ENCODE peak calls at places on chromosomes 7 and 10, in seven cellular contexts. W, U, S, N, P, L and B are unnamed samples.

GRCh38 chr10:21715531-21716195 is 181.6 kb downstream of the MLLT10 start:
- DNase-seq in W (no peak), U (no peak), S (no peak), N (no peak), P (no peak), L (no peak), B (no peak)

GRCh38 chr10:69572159-69573055 is 815 bp downstream of the NEUROG3 start:
- DNase-seq in W (no peak), U (no peak), S (peak), N (no peak), P (no peak), L (no peak), B (no peak)

GRCh38 chr7:146902728-146903127 is 786.1 kb downstream of the CNTNAP2 start:
- DNase-seq in W (no peak), U (no peak), S (no peak), N (no peak), P (no peak), L (no peak), B (peak)

GRCh38 chr10:132538031-132538789 is 623 bp downstream of the INPP5A start:
- DNase-seq in W (no peak), U (no peak), S (no peak), N (no peak), P (peak), L (peak), B (no peak)

GRCh38 chr7:30371321-30371720 is 86.9 kb downstream of the ZNRF2 start:
- DNase-seq in W (no peak), U (no peak), S (no peak), N (no peak), P (no peak), L (no peak), B (peak)

GRCh38 chr7:134892963-134893362 is 93.3 kb upstream of the AGBL3 start:
- DNase-seq in W (no peak), U (no peak), S (no peak), N (no peak), P (no peak), L (no peak), B (peak)

GRCh38 chr10:22643116-22643515 is 71.3 kb downstream of the PIP4K2A start:
- DNase-seq in W (no peak), U (no peak), S (no peak), N (no peak), P (no peak), L (no peak), B (no peak)

GRCh38 chr7:15647309-15647708 is 39.2 kb downstream of the MEOX2 start:
- DNase-seq in W (no peak), U (no peak), S (no peak), N (no peak), P (no peak), L (no peak), B (peak)

GRCh38 chr7:152640829-152641228 is 35.1 kb downstream of the XRCC2 start:
- DNase-seq in W (no peak), U (no peak), S (no peak), N (no peak), P (no peak), L (no peak), B (no peak)

GRCh38 chr10:72037266-72037665 is 51.1 kb downstream of the SPOCK2 start:
- DNase-seq in W (no peak), U (no peak), S (peak), N (no peak), P (no peak), L (no peak), B (no peak)

GRCh38 chr10:72316748-72317435 is 37.8 kb downstream of the DNAJB12 start:
- DNase-seq in W (no peak), U (peak), S (no peak), N (no peak), P (peak), L (peak), B (peak)

GRCh38 chr7:87345166-87345927 is at the start of gene CROT:
- DNase-seq in W (peak), U (peak), S (peak), N (peak), P (peak), L (peak), B (peak)

GRCh38 chr10:106609867-106610266 is 554.6 kb downstream of the SORCS1 start:
- DNase-seq in W (no peak), U (no peak), S (peak), N (no peak), P (no peak), L (no peak), B (no peak)

GRCh38 chr10:44993226-44993921 is 7.3 kb upstream of the ZNF22 start:
- DNase-seq in W (no peak), U (no peak), S (no peak), N (no peak), P (no peak), L (no peak), B (no peak)

GRCh38 chr10:70198696-70199466 is 28.6 kb upstream of the SAR1A start:
- DNase-seq in W (no peak), U (no peak), S (peak), N (no peak), P (no peak), L (no peak), B (no peak)

GRCh38 chr7:55549457-55549856 is 22.8 kb downstream of the VOPP1 start:
- DNase-seq in W (no peak), U (no peak), S (no peak), N (no peak), P (no peak), L (peak), B (no peak)

GRCh38 chr7:111380945-111381344 is 181.3 kb downstream of the IMMP2L start:
- DNase-seq in W (no peak), U (no peak), S (no peak), N (no peak), P (no peak), L (no peak), B (no peak)

GRCh38 chr10:24097771-24098207 is 111.1 kb upstream of the KIAA1217 start:
- DNase-seq in W (no peak), U (no peak), S (no peak), N (no peak), P (no peak), L (no peak), B (peak)

GRCh38 chr7:130219871-130220270 is 12.2 kb downstream of the SSMEM1 start:
- DNase-seq in W (no peak), U (no peak), S (no peak), N (no peak), P (no peak), L (no peak), B (no peak)

GRCh38 chr10:34015700-34016099 is 681.2 kb upstream of the NRP1 start:
- DNase-seq in W (no peak), U (no peak), S (no peak), N (no peak), P (no peak), L (no peak), B (no peak)

GRCh38 chr10:2936816-2937215 is 130.5 kb upstream of the PFKP start:
- DNase-seq in W (no peak), U (no peak), S (no peak), N (no peak), P (no peak), L (no peak), B (no peak)

GRCh38 chr7:22137026-22137425 is 191.3 kb upstream of the CDCA7L start:
- DNase-seq in W (no peak), U (no peak), S (no peak), N (peak), P (no peak), L (no peak), B (no peak)

GRCh38 chr7:84484502-84485079 is 290.0 kb upstream of the SEMA3A start:
- DNase-seq in W (no peak), U (no peak), S (no peak), N (no peak), P (no peak), L (no peak), B (no peak)

GRCh38 chr10:21473541-21473940 is 51.9 kb downstream of the SKIDA1 start:
- DNase-seq in W (no peak), U (no peak), S (no peak), N (no peak), P (no peak), L (no peak), B (no peak)

GRCh38 chr10:117532451-117533107 is 10.0 kb upstream of the EMX2 start:
- DNase-seq in W (no peak), U (no peak), S (peak), N (no peak), P (no peak), L (no peak), B (no peak)

GRCh38 chr7:18831943-18832342 is 285.5 kb downstream of the TWIST1 start:
- DNase-seq in W (no peak), U (no peak), S (no peak), N (no peak), P (no peak), L (no peak), B (no peak)

GRCh38 chr7:70512719-70513118 is 619.2 kb upstream of the GALNT17 start:
- DNase-seq in W (no peak), U (no peak), S (no peak), N (no peak), P (no peak), L (no peak), B (peak)

GRCh38 chr10:79312601-79313187 is 34.6 kb upstream of the PPIF start:
- DNase-seq in W (no peak), U (no peak), S (no peak), N (no peak), P (no peak), L (no peak), B (no peak)

GRCh38 chr7:116592445-116592844 is 67.6 kb downstream of the CAV1 start:
- DNase-seq in W (no peak), U (no peak), S (no peak), N (no peak), P (no peak), L (peak), B (peak)

GRCh38 chr10:75431180-75432111 is at the start of gene LRMDA:
- DNase-seq in W (no peak), U (no peak), S (peak), N (no peak), P (peak), L (peak), B (no peak)
- H3K27ac ChIP-seq in W (no peak), U (no peak), S (no peak), N (no peak), P (peak), L (peak), B (peak)

GRCh38 chr7:81776972-81777371 is 7.1 kb upstream of the HGF start:
- DNase-seq in W (no peak), U (no peak), S (no peak), N (no peak), P (no peak), L (no peak), B (no peak)

GRCh38 chr7:81774496-81774895 is 4.6 kb upstream of the HGF start:
- DNase-seq in W (no peak), U (no peak), S (no peak), N (no peak), P (no peak), L (no peak), B (no peak)

GRCh38 chr7:81770823-81771222 is 976 bp upstream of the HGF start:
- DNase-seq in W (no peak), U (no peak), S (no peak), N (no peak), P (no peak), L (no peak), B (no peak)

GRCh38 chr7:81776159-81776558 is 6.3 kb upstream of the HGF start:
- DNase-seq in W (no peak), U (no peak), S (no peak), N (no peak), P (no peak), L (no peak), B (peak)

GRCh38 chr7:81775560-81775959 is 5.7 kb upstream of the HGF start:
- DNase-seq in W (no peak), U (no peak), S (no peak), N (no peak), P (no peak), L (no peak), B (no peak)
- H3K27ac ChIP-seq in W (no peak), U (no peak), S (no peak), N (no peak), P (no peak), L (no peak), B (no peak)

GRCh38 chr10:74049995-74050394 is 52.1 kb downstream of the VCL start:
- DNase-seq in W (no peak), U (no peak), S (no peak), N (no peak), P (no peak), L (no peak), B (no peak)
- H3K27ac ChIP-seq in W (no peak), U (no peak), S (no peak), N (no peak), P (no peak), L (no peak), B (no peak)

DNA sequence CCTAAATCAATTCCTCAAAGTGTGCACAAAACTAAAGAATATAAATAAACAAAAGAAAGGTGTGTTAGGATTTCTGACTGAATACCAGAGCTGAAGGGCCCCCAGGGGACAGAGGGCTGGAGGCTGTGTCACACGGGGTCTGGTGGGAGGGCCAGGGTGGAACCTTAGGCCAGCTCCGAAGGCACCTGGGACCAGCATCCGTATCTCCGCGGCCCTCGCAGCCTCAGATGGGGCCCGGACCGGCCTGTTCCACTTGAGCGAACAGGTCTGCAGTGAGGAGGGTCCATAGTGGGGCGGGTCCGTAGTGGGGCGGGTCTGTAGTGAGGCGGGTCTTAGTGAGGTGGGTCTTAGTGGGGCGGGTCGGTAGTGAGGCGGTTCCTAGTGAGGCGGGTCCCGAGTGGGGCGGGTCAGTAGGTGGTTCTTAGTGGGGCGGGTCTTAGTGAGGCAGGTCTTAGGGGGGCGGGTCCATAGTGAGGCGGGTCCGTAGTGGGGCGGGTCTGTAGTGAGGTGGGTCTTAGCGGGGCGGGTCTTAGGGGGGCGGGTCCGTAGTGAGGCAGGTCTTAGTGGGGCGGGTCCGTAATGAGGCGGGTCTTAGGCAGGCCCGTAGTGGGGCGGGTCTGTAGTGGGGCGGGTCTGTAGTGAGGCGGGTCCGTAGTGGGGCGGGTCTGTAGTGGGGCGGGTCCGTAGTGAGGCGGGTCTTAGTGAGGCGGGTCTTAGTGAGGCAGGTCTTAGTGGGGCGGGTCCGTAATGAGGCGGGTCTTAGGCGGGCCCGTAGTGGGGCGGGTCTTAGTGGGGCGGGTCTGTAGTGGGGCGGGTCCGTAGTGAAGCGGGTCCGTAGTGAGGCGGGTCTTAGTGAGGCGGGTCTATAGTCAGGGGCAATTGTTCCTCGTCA is 15.1 kb downstream of the GPR146 start:
- DNase-seq in W (peak), U (no peak), S (peak), N (no peak), P (peak), L (peak), B (no peak)
- H3K27ac ChIP-seq in W (no peak), U (no peak), S (no peak), N (no peak), P (no peak), L (peak), B (no peak)

GRCh38 chr7:150656047-150656446 is 23.9 kb upstream of the GIMAP6 start:
- DNase-seq in W (no peak), U (no peak), S (no peak), N (no peak), P (peak), L (no peak), B (no peak)
- H3K27ac ChIP-seq in W (no peak), U (no peak), S (no peak), N (no peak), P (no peak), L (no peak), B (no peak)

DNA sequence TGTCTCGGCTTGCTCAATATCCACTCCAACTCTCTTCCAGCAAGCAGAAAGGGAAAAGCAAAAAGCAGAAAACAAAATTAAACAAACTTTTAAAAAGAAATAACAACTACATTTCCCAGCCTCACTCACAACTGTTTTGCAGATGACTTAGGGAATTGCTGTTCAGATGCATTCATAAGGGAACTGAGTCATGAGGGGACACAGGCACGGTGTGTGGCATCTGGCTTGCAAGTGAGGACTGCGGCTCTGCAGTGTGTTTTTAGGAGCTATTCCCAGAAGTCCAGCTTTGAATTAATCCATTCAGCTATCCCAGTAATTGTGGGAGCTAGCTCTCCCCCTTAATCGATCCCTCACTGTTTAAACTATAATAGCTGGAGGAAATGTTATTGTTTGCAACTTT is 30.3 kb downstream of the PTN start:
- DNase-seq in W (no peak), U (no peak), S (no peak), N (no peak), P (no peak), L (no peak), B (no peak)
- H3K27ac ChIP-seq in W (no peak), U (no peak), S (no peak), N (no peak), P (no peak), L (no peak), B (no peak)

GRCh38 chr7:27194641-27195379 is 5.1 kb downstream of the HOXA13 start:
- DNase-seq in W (no peak), U (no peak), S (no peak), N (no peak), P (peak), L (peak), B (no peak)
- H3K27ac ChIP-seq in W (no peak), U (no peak), S (no peak), N (no peak), P (no peak), L (peak), B (no peak)